ENCODE peak calls at places on chromosomes 13 and 19, in eight cellular contexts. P is NCI-H1694 treated with DMSO at 0.1 percent for 48 hours; C is germinal center; V is NCI-H187; D is activated CD8-positive, alpha-beta T cell treated with anti-CD3 and anti-CD28 coated beads, Interleukin-2, amount 10 ng/mL, durations not matched to agents 7 days and 5 days; S is NCI-H526 treated with DMSO at 0.1 percent for 48 hours; U is lower leg skin; Z is ovary. I is an unnamed sample.

GRCh38 chr19:47257411-47258169 is 1.3 kb downstream of the CCDC9 start:
- DNase-seq in C (no peak), P (no peak), D (no peak), S (no peak), V (no peak), U (no peak), Z (peak), I (no peak)

GRCh38 chr19:16397791-16398529 is 73.3 kb downstream of the KLF2 start:
- DNase-seq in V (no peak), C (no peak), P (no peak), U (no peak), D (no peak), Z (no peak), S (no peak), I (peak)

GRCh38 chr13:96460571-96460970 is 370.7 kb downstream of the HS6ST3 start:
- DNase-seq in D (no peak), P (no peak), C (no peak), V (no peak), S (no peak), U (no peak), Z (no peak), I (no peak)

GRCh38 chr19:8361921-8362793 is 1.8 kb upstream of the ANGPTL4 start:
- DNase-seq in S (no peak), C (no peak), Z (peak), P (peak), U (peak), D (no peak), V (no peak), I (peak)

GRCh38 chr13:37747071-37747612 is 122.4 kb downstream of the TRPC4 start:
- DNase-seq in U (no peak), V (peak), D (no peak), S (no peak), Z (no peak), P (no peak), C (no peak), I (peak)

GRCh38 chr13:26222523-26223046 is 471 bp upstream of the RNF6 start:
- DNase-seq in D (no peak), V (no peak), P (peak), Z (no peak), U (no peak), C (no peak), S (no peak), I (no peak)

GRCh38 chr19:961866-962620 is 22.1 kb upstream of the WDR18 start:
- DNase-seq in P (no peak), D (no peak), V (no peak), C (no peak), Z (no peak), S (no peak), U (no peak), I (peak)

GRCh38 chr19:16366433-16367268 is 42.0 kb downstream of the KLF2 start:
- DNase-seq in Z (no peak), P (no peak), S (no peak), C (peak), D (peak), V (no peak), U (no peak), I (no peak)

GRCh38 chr13:75139291-75139690 is 342.7 kb downstream of the TBC1D4 start:
- DNase-seq in D (no peak), P (no peak), C (no peak), Z (no peak), S (no peak), U (no peak), V (no peak), I (no peak)

GRCh38 chr13:34942732-34943674 is 933 bp downstream of the NBEA start:
- DNase-seq in U (peak), P (peak), C (peak), D (peak), S (peak), Z (peak), V (peak), I (peak)

GRCh38 chr19:1076951-1077350 is 10.0 kb downstream of the ARHGAP45 start:
- DNase-seq in U (peak), V (no peak), P (peak), C (peak), D (peak), Z (no peak), S (no peak), I (no peak)

GRCh38 chr19:1259873-1260748 is 9.0 kb upstream of the CIRBP start:
- DNase-seq in C (no peak), V (no peak), U (peak), Z (peak), D (peak), P (no peak), S (no peak), I (no peak)

GRCh38 chr13:109743706-109744453 is 42.5 kb downstream of the IRS2 start:
- DNase-seq in S (no peak), V (no peak), Z (no peak), C (no peak), P (peak), D (peak), U (no peak), I (peak)

GRCh38 chr13:98804336-98804855 is 51.9 kb upstream of the SLC15A1 start:
- DNase-seq in S (no peak), V (no peak), D (no peak), Z (no peak), P (no peak), U (no peak), C (no peak), I (no peak)

GRCh38 chr13:62512194-62513141 is 1096.8 kb upstream of the PCDH20 start:
- DNase-seq in U (no peak), P (peak), Z (no peak), D (peak), V (no peak), S (peak), C (no peak), I (no peak)

GRCh38 chr19:41369769-41370168 is 5.8 kb upstream of the B9D2 start:
- DNase-seq in D (no peak), S (no peak), U (no peak), V (no peak), C (no peak), P (no peak), Z (no peak), I (no peak)

GRCh38 chr19:35882074-35882832 is 13.9 kb downstream of the APLP1 start:
- DNase-seq in U (no peak), D (peak), S (peak), Z (no peak), V (no peak), P (peak), C (peak), I (peak)

GRCh38 chr19:34363094-34363493 is 1.9 kb upstream of the GPI start:
- DNase-seq in S (no peak), D (no peak), P (no peak), V (no peak), U (no peak), Z (no peak), C (no peak), I (no peak)

GRCh38 chr13:31909889-31910551 is 121.6 kb upstream of the FRY start:
- DNase-seq in V (no peak), Z (peak), D (peak), S (peak), C (peak), P (peak), U (no peak), I (peak)

GRCh38 chr13:46598140-46598819 is 45.3 kb downstream of the LRCH1 start:
- DNase-seq in C (peak), P (no peak), D (no peak), V (no peak), S (no peak), Z (no peak), U (no peak), I (no peak)

GRCh38 chr19:45924891-45925447 is 10.4 kb upstream of the NANOS2 start:
- DNase-seq in P (no peak), V (no peak), U (no peak), D (no peak), S (no peak), Z (no peak), C (no peak), I (no peak)

GRCh38 chr13:93326427-93326826 is 99.8 kb downstream of the GPC6 start:
- DNase-seq in V (no peak), D (no peak), P (no peak), U (no peak), Z (no peak), C (no peak), S (no peak), I (no peak)

GRCh38 chr19:2627319-2627829 is 75.1 kb downstream of the GNG7 start:
- DNase-seq in P (no peak), Z (no peak), V (no peak), S (no peak), D (no peak), C (peak), U (peak), I (peak)

GRCh38 chr19:44753932-44754742 is 5.6 kb downstream of the BCL3 start:
- DNase-seq in Z (peak), S (peak), U (peak), D (peak), P (no peak), V (no peak), C (peak), I (peak)

GRCh38 chr13:29587645-29588044 is 7.8 kb downstream of the SLC7A1 start:
- DNase-seq in U (no peak), P (no peak), D (no peak), S (no peak), C (no peak), Z (no peak), V (no peak), I (no peak)

GRCh38 chr19:52453324-52454094 is at the start of gene ZNF578:
- DNase-seq in P (no peak), Z (peak), C (peak), U (peak), V (no peak), S (no peak), D (peak), I (peak)

GRCh38 chr13:35914662-35915061 is 216.5 kb downstream of the DCLK1 start:
- DNase-seq in S (no peak), P (no peak), U (no peak), V (no peak), D (no peak), Z (no peak), C (no peak), I (peak)

GRCh38 chr13:57340878-57341277 is 173.9 kb downstream of the PRR20E start:
- DNase-seq in S (no peak), P (no peak), U (no peak), Z (no peak), V (no peak), C (no peak), D (no peak), I (no peak)

GRCh38 chr13:29474991-29475390 is 120.5 kb downstream of the SLC7A1 start:
- DNase-seq in V (no peak), S (no peak), C (no peak), D (no peak), P (no peak), Z (no peak), U (no peak), I (no peak)

GRCh38 chr13:51246411-51247298 is 24.5 kb downstream of the FAM124A start:
- DNase-seq in D (no peak), S (peak), P (peak), C (no peak), Z (no peak), U (no peak), V (peak), I (no peak)

GRCh38 chr13:111789011-111789410 is 277.9 kb upstream of the SOX1 start:
- DNase-seq in D (no peak), C (no peak), Z (no peak), S (no peak), U (no peak), P (no peak), V (no peak), I (no peak)

GRCh38 chr13:40116008-40116407 is 460.5 kb downstream of the COG6 start:
- DNase-seq in D (peak), U (peak), C (no peak), S (no peak), Z (peak), P (no peak), V (no peak), I (peak)

GRCh38 chr13:90696254-90696653 is 651.2 kb upstream of the MIR17HG start:
- DNase-seq in U (no peak), C (no peak), D (no peak), Z (no peak), P (no peak), V (no peak), S (no peak), I (peak)

GRCh38 chr19:34838753-34839431 is 65.9 kb upstream of the ZNF599 start:
- DNase-seq in P (no peak), C (no peak), S (no peak), Z (no peak), V (no peak), D (no peak), U (no peak), I (no peak)

GRCh38 chr13:61728468-61728867 is 312.8 kb upstream of the PCDH20 start:
- DNase-seq in P (no peak), S (no peak), C (no peak), U (no peak), Z (no peak), V (no peak), D (no peak), I (peak)

GRCh38 chr19:10891360-10892108 is 20.2 kb downstream of the CARM1 start:
- DNase-seq in C (no peak), U (no peak), S (peak), P (no peak), D (no peak), Z (peak), V (peak), I (no peak)

GRCh38 chr19:29681422-29682235 is 16.4 kb downstream of the PLEKHF1 start:
- DNase-seq in Z (no peak), V (no peak), S (no peak), U (peak), P (no peak), D (no peak), C (no peak), I (peak)

GRCh38 chr19:6058411-6059201 is 51.7 kb downstream of the RFX2 start:
- DNase-seq in Z (no peak), P (no peak), V (no peak), S (no peak), U (peak), D (no peak), C (no peak), I (no peak)

GRCh38 chr19:50926144-50926543 is 14.9 kb upstream of the KLK4 start:
- DNase-seq in P (no peak), D (no peak), Z (no peak), U (no peak), S (no peak), C (no peak), V (no peak), I (no peak)

I was measured in AG08395.